ENCODE peak calls at places on chromosomes 16 and 17, in nine cellular contexts. H, Q, G, W, S, L, J, F and Z are unnamed samples.

GRCh38 chr17:48543854-48544355 is 1.0 kb downstream of the HOXB2 start:
- DNase-seq in H (no peak), Q (peak), G (no peak), W (no peak), S (no peak), L (no peak), J (no peak), F (no peak), Z (peak)

GRCh38 chr17:15915996-15916395 is 28.9 kb upstream of the ADORA2B start:
- DNase-seq in H (peak), Q (no peak), G (no peak), W (no peak), S (no peak), L (no peak), J (no peak), F (no peak), Z (no peak)

GRCh38 chr17:58401287-58401686 is 16.0 kb downstream of the RNF43 start:
- DNase-seq in H (no peak), Q (no peak), G (no peak), W (no peak), S (no peak), L (no peak), J (no peak), F (no peak), Z (no peak)

GRCh38 chr17:8739104-8739503 is 5.5 kb downstream of the CCDC42 start:
- DNase-seq in H (no peak), Q (no peak), G (peak), W (no peak), S (peak), L (no peak), J (no peak), F (no peak), Z (no peak)

GRCh38 chr16:5188318-5189025 is 90.9 kb upstream of the EEF2KMT start:
- DNase-seq in H (no peak), Q (no peak), G (no peak), W (no peak), S (no peak), L (no peak), J (no peak), F (no peak), Z (no peak)

GRCh38 chr16:10646581-10647263 is 48.0 kb downstream of the TEKT5 start:
- DNase-seq in H (no peak), Q (no peak), G (no peak), W (no peak), S (no peak), L (no peak), J (no peak), F (no peak), Z (no peak)

GRCh38 chr17:45584092-45585036 is 93.8 kb upstream of the PLEKHM1 start:
- DNase-seq in H (peak), Q (peak), G (peak), W (peak), S (peak), L (peak), J (no peak), F (peak), Z (peak)

GRCh38 chr16:67667817-67668494 is 1.3 kb downstream of the C16orf86 start:
- DNase-seq in H (peak), Q (peak), G (peak), W (peak), S (peak), L (peak), J (peak), F (peak), Z (peak)